ENCODE peak calls at places on chromosomes 12 and 14, in four cellular contexts. One of them, this sample, is unnamed.

GRCh38 chr12:3269594-3269993 is 192.4 kb downstream of the TSPAN9 start:
- DNase-seq in H54: no peak
- DNase-seq in H1: no peak
- DNase-seq in tibial nerve: no peak
- DNase-seq in this sample: no peak

GRCh38 chr14:64639340-64639821 is 64.8 kb upstream of the PLEKHG3 start:
- DNase-seq in H54: no peak
- DNase-seq in H1: no peak
- DNase-seq in tibial nerve: no peak
- DNase-seq in this sample: no peak

GRCh38 chr12:12452326-12452725 is 95.4 kb downstream of the BORCS5 start:
- DNase-seq in H54: no peak
- DNase-seq in tibial nerve: no peak
- DNase-seq in H1: no peak
- DNase-seq in this sample: no peak

GRCh38 chr14:77804592-77804991 is 4.7 kb downstream of the ADCK1 start:
- DNase-seq in tibial nerve: no peak
- DNase-seq in H1: peak; percentile 84
- DNase-seq in H54: peak; percentile 13
- DNase-seq in this sample: no peak

GRCh38 chr12:26277511-26278246 is 82.3 kb downstream of the SSPN start:
- DNase-seq in tibial nerve: no peak
- DNase-seq in H1: no peak
- DNase-seq in H54: no peak
- DNase-seq in this sample: no peak

GRCh38 chr14:22656945-22657711 is 13.0 kb upstream of the OR6J1 start:
- DNase-seq in H54: no peak
- DNase-seq in tibial nerve: no peak
- DNase-seq in H1: no peak
- DNase-seq in this sample: no peak

GRCh38 chr12:2795291-2796186 is 769 bp downstream of the FKBP4 start:
- DNase-seq in tibial nerve: peak; percentile 68
- DNase-seq in H1: peak; percentile 77
- DNase-seq in H54: peak; percentile 81
- DNase-seq in this sample: peak; percentile 78

GRCh38 chr14:85273099-85273677 is 256.8 kb upstream of the FLRT2 start:
- DNase-seq in H1: no peak
- DNase-seq in H54: no peak
- DNase-seq in tibial nerve: no peak
- DNase-seq in this sample: no peak

GRCh38 chr12:98399532-98399931 is 115.9 kb upstream of the TMPO start:
- DNase-seq in H1: no peak
- DNase-seq in tibial nerve: no peak
- DNase-seq in H54: peak; percentile 44
- DNase-seq in this sample: no peak

GRCh38 chr14:56180754-56181542 is 62.7 kb downstream of the PELI2 start:
- DNase-seq in H1: no peak
- DNase-seq in H54: no peak
- DNase-seq in tibial nerve: no peak
- DNase-seq in this sample: no peak

GRCh38 chr12:95336387-95337067 is 118.9 kb downstream of the VEZT start:
- DNase-seq in H54: no peak
- DNase-seq in tibial nerve: peak; percentile 70
- DNase-seq in H1: peak; percentile 74
- DNase-seq in this sample: peak; percentile 88

GRCh38 chr14:62126885-62127478 is 364.8 kb downstream of the SNAPC1 start:
- DNase-seq in H1: no peak
- DNase-seq in H54: no peak
- DNase-seq in tibial nerve: peak; percentile 31
- DNase-seq in this sample: no peak
- TF ChIP-seq POLR2A in H1: no peak
- TF ChIP-seq POLR2A in H54: no peak
- TF ChIP-seq POLR2A in tibial nerve: no peak
- TF ChIP-seq POLR2A in this sample: no peak

DNA sequence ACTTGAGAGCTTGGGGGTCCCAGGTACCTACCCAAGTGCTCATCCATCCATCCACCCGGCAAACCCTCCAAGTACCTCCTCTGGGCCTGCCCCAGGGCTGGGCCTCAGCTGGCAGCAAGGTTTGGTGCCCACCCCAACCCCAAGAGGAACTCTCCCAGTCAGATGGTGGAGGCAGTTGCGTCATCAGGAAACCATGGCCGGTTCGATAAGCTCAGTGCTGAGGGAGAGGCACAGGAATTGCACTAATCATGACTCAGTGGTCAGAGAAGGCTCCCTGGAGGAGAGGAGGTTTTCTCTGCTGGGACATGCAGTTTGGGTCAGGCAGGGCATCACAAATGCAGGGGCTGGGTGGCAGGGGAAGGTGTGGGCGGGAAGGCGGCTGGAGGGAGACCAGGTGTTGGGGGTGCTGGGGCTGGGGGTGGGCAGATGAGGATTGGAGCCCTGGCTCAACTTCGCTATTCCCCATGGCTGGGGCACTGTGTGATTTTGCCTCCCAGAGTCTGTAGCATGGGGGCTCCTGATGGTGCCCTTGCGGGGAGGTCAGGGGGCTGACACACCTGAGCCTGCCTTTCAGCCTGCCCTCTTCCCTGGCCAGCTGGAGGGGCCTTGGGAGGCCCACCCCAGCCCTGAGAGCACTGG is 32.2 kb downstream of the SH2B3 start:
- DNase-seq in tibial nerve: peak; percentile 59
- DNase-seq in H54: peak; percentile 55
- DNase-seq in H1: no peak
- DNase-seq in this sample: peak; percentile 51
- TF ChIP-seq POLR2A in tibial nerve: no peak
- TF ChIP-seq POLR2A in H54: no peak
- TF ChIP-seq POLR2A in H1: no peak
- TF ChIP-seq POLR2A in this sample: no peak

GRCh38 chr12:22544038-22544979 is at the start of gene C2CD5:
- DNase-seq in H54: peak; percentile 76
- DNase-seq in H1: peak; percentile 87
- DNase-seq in tibial nerve: peak; percentile 97
- DNase-seq in this sample: peak; percentile 97
- TF ChIP-seq POLR2A in H54: peak; percentile 86
- TF ChIP-seq POLR2A in H1: no peak
- TF ChIP-seq POLR2A in tibial nerve: peak; percentile 51
- TF ChIP-seq POLR2A in this sample: peak; percentile 90

GRCh38 chr12:101305226-101305779 is 25.4 kb downstream of the UTP20 start:
- DNase-seq in H54: no peak
- DNase-seq in tibial nerve: no peak
- DNase-seq in H1: no peak
- DNase-seq in this sample: no peak
- TF ChIP-seq POLR2A in H54: no peak
- TF ChIP-seq POLR2A in tibial nerve: no peak
- TF ChIP-seq POLR2A in H1: no peak
- TF ChIP-seq POLR2A in this sample: no peak

GRCh38 chr12:66590276-66590675 is 88.6 kb downstream of the GRIP1 start:
- DNase-seq in H54: no peak
- DNase-seq in H1: no peak
- DNase-seq in tibial nerve: no peak
- DNase-seq in this sample: no peak
- TF ChIP-seq POLR2A in H54: no peak
- TF ChIP-seq POLR2A in H1: no peak
- TF ChIP-seq POLR2A in tibial nerve: no peak
- TF ChIP-seq POLR2A in this sample: no peak